ENCODE peak calls at places on chromosomes 12 and 14, in six cellular contexts. One of them, this sample, is unnamed.

GRCh38 chr12:47942327-47943230 is 20.8 kb upstream of the TMEM106C start:
- DNase-seq in GM18507: no peak
- DNase-seq in ecto neural progenitor cell: no peak
- DNase-seq in Right ventricle myocardium superior: no peak
- DNase-seq in K562: peak; percentile 49
- DNase-seq in left lobe of liver: no peak
- DNase-seq in this sample: peak; percentile 93

GRCh38 chr14:71733210-71733883 is 198.9 kb upstream of the RGS6 start:
- DNase-seq in GM18507: no peak
- DNase-seq in ecto neural progenitor cell: no peak
- DNase-seq in Right ventricle myocardium superior: no peak
- DNase-seq in K562: no peak
- DNase-seq in left lobe of liver: no peak
- DNase-seq in this sample: no peak

GRCh38 chr14:90490727-90491050 is 93.9 kb downstream of the CALM1 start:
- DNase-seq in GM18507: no peak
- DNase-seq in ecto neural progenitor cell: no peak
- DNase-seq in left lobe of liver: no peak
- DNase-seq in K562: no peak
- DNase-seq in Right ventricle myocardium superior: no peak
- DNase-seq in this sample: no peak

GRCh38 chr12:53495903-53496751 is 3.1 kb downstream of the MAP3K12 start:
- DNase-seq in Right ventricle myocardium superior: peak; percentile 72
- DNase-seq in K562: peak; percentile 65
- DNase-seq in ecto neural progenitor cell: peak; percentile 82
- DNase-seq in left lobe of liver: no peak
- DNase-seq in GM18507: no peak
- DNase-seq in this sample: peak; percentile 83

GRCh38 chr12:45553204-45553603 is 176.3 kb upstream of the ARID2 start:
- DNase-seq in Right ventricle myocardium superior: no peak
- DNase-seq in left lobe of liver: no peak
- DNase-seq in K562: no peak
- DNase-seq in GM18507: no peak
- DNase-seq in ecto neural progenitor cell: no peak
- DNase-seq in this sample: no peak

GRCh38 chr12:92144631-92145480 is 790 bp downstream of the BTG1 start:
- DNase-seq in Right ventricle myocardium superior: peak; percentile 64
- DNase-seq in ecto neural progenitor cell: peak; percentile 76
- DNase-seq in left lobe of liver: peak; percentile 67
- DNase-seq in K562: peak; percentile 44
- DNase-seq in GM18507: no peak
- DNase-seq in this sample: peak; percentile 40

GRCh38 chr12:13181375-13182070 is 15.0 kb upstream of the EMP1 start:
- DNase-seq in GM18507: no peak
- DNase-seq in left lobe of liver: no peak
- DNase-seq in K562: no peak
- DNase-seq in Right ventricle myocardium superior: no peak
- DNase-seq in ecto neural progenitor cell: peak; percentile 29
- DNase-seq in this sample: no peak

GRCh38 chr14:39342768-39343167 is 89.5 kb downstream of the FBXO33 start:
- DNase-seq in GM18507: no peak
- DNase-seq in Right ventricle myocardium superior: no peak
- DNase-seq in ecto neural progenitor cell: no peak
- DNase-seq in left lobe of liver: no peak
- DNase-seq in K562: no peak
- DNase-seq in this sample: no peak

GRCh38 chr14:28879571-28879970 is 113.0 kb downstream of the FOXG1 start:
- DNase-seq in ecto neural progenitor cell: peak; percentile 50
- DNase-seq in K562: no peak
- DNase-seq in GM18507: no peak
- DNase-seq in Right ventricle myocardium superior: no peak
- DNase-seq in left lobe of liver: no peak
- DNase-seq in this sample: peak; percentile 19